ENCODE peak calls at places on chromosomes 7 and 10, in nine cellular contexts. Z, O, D, R, J, L, E, T and Y are unnamed samples.

GRCh38 chr7:8327199-8327598 is 65.2 kb upstream of the ICA1 start:
- DNase-seq in Z (no peak), O (no peak), D (no peak), R (no peak), J (no peak), L (no peak), E (no peak), T (peak), Y (no peak)

GRCh38 chr10:46175831-46176230 is 111.0 kb upstream of the ANTXRL start:
- DNase-seq in Z (no peak), O (no peak), D (no peak), R (no peak), J (no peak), L (no peak), E (no peak), T (no peak), Y (no peak)

GRCh38 chr10:22714524-22715289 is at the start of gene PIP4K2A:
- DNase-seq in Z (peak), O (peak), D (peak), R (no peak), J (peak), L (peak), E (no peak), T (peak), Y (no peak)

GRCh38 chr10:70832852-70833542 is 17.2 kb downstream of the SGPL1 start:
- DNase-seq in Z (no peak), O (no peak), D (no peak), R (no peak), J (no peak), L (no peak), E (no peak), T (no peak), Y (no peak)

GRCh38 chr7:25830986-25831558 is 320.9 kb upstream of the NFE2L3 start:
- DNase-seq in Z (no peak), O (no peak), D (no peak), R (no peak), J (no peak), L (no peak), E (no peak), T (no peak), Y (no peak)

GRCh38 chr7:142478479-142479220 is 220.8 kb upstream of the PRSS58 start:
- DNase-seq in Z (no peak), O (peak), D (peak), R (no peak), J (no peak), L (no peak), E (no peak), T (peak), Y (no peak)

GRCh38 chr7:13077466-13077865 is 390.0 kb downstream of the ARL4A start:
- DNase-seq in Z (no peak), O (no peak), D (no peak), R (no peak), J (no peak), L (no peak), E (no peak), T (no peak), Y (no peak)

GRCh38 chr7:110591341-110591740 is 499.6 kb upstream of the LRRN3 start:
- DNase-seq in Z (no peak), O (no peak), D (no peak), R (no peak), J (no peak), L (no peak), E (no peak), T (no peak), Y (no peak)

GRCh38 chr10:96402417-96403305 is 43.9 kb upstream of the OPALIN start:
- DNase-seq in Z (no peak), O (peak), D (no peak), R (no peak), J (no peak), L (no peak), E (no peak), T (no peak), Y (no peak)

GRCh38 chr10:52541082-52541481 is 227.0 kb downstream of the DKK1 start:
- DNase-seq in Z (no peak), O (no peak), D (no peak), R (no peak), J (no peak), L (no peak), E (no peak), T (peak), Y (no peak)

GRCh38 chr7:85172530-85172941 is 14.3 kb downstream of the SEMA3D start:
- DNase-seq in Z (no peak), O (no peak), D (no peak), R (no peak), J (no peak), L (no peak), E (no peak), T (no peak), Y (no peak)

GRCh38 chr10:48982584-48982983 is 42.9 kb upstream of the LRRC18 start:
- DNase-seq in Z (no peak), O (no peak), D (no peak), R (no peak), J (no peak), L (no peak), E (no peak), T (no peak), Y (no peak)

GRCh38 chr10:29356931-29357330 is 68.1 kb downstream of the LYZL1 start:
- DNase-seq in Z (no peak), O (no peak), D (no peak), R (no peak), J (no peak), L (no peak), E (no peak), T (no peak), Y (no peak)

GRCh38 chr7:42380411-42380810 is 143.4 kb upstream of the GLI3 start:
- DNase-seq in Z (no peak), O (no peak), D (no peak), R (no peak), J (no peak), L (no peak), E (no peak), T (no peak), Y (no peak)

GRCh38 chr10:78982726-78983125 is 86.0 kb upstream of the ZMIZ1 start:
- DNase-seq in Z (no peak), O (no peak), D (no peak), R (no peak), J (no peak), L (no peak), E (no peak), T (no peak), Y (no peak)

GRCh38 chr10:17023386-17024298 is 106.0 kb downstream of the CUBN start:
- DNase-seq in Z (peak), O (peak), D (peak), R (no peak), J (no peak), L (peak), E (peak), T (no peak), Y (peak)

GRCh38 chr10:12484945-12485805 is 135.8 kb downstream of the CAMK1D start:
- DNase-seq in Z (peak), O (peak), D (peak), R (no peak), J (no peak), L (no peak), E (peak), T (no peak), Y (no peak)

GRCh38 chr10:23095966-23096813 is 811 bp downstream of the MSRB2 start:
- DNase-seq in Z (no peak), O (peak), D (peak), R (no peak), J (peak), L (peak), E (no peak), T (peak), Y (no peak)

GRCh38 chr10:112202561-112203241 is 19.1 kb upstream of the GPAM start:
- DNase-seq in Z (peak), O (no peak), D (no peak), R (no peak), J (no peak), L (no peak), E (peak), T (no peak), Y (peak)

GRCh38 chr10:43255644-43256431 is 11.0 kb downstream of the RASGEF1A start:
- DNase-seq in Z (peak), O (peak), D (no peak), R (no peak), J (no peak), L (no peak), E (no peak), T (peak), Y (peak)

GRCh38 chr7:18064242-18064838 is 36.7 kb upstream of the PRPS1L1 start:
- DNase-seq in Z (no peak), O (peak), D (peak), R (peak), J (no peak), L (no peak), E (no peak), T (peak), Y (no peak)

GRCh38 chr10:88756660-88757059 is 3.2 kb upstream of the LIPN start:
- DNase-seq in Z (no peak), O (no peak), D (no peak), R (no peak), J (no peak), L (no peak), E (no peak), T (no peak), Y (no peak)

GRCh38 chr7:45347804-45348203 is 190.2 kb downstream of the RAMP3 start:
- DNase-seq in Z (no peak), O (no peak), D (no peak), R (no peak), J (no peak), L (no peak), E (no peak), T (peak), Y (no peak)

GRCh38 chr7:25069900-25070443 is 55.1 kb downstream of the CYCS start:
- DNase-seq in Z (peak), O (peak), D (peak), R (no peak), J (peak), L (peak), E (no peak), T (peak), Y (no peak)

GRCh38 chr10:76130892-76131291 is 699.5 kb downstream of the LRMDA start:
- DNase-seq in Z (no peak), O (no peak), D (no peak), R (no peak), J (no peak), L (no peak), E (no peak), T (no peak), Y (no peak)

GRCh38 chr7:99392659-99393362 is 15.6 kb downstream of the PDAP1 start:
- DNase-seq in Z (no peak), O (peak), D (peak), R (no peak), J (peak), L (peak), E (no peak), T (peak), Y (peak)

GRCh38 chr7:88127637-88128290 is 92.1 kb downstream of the SRI start:
- DNase-seq in Z (no peak), O (no peak), D (no peak), R (no peak), J (no peak), L (no peak), E (no peak), T (no peak), Y (no peak)

GRCh38 chr10:126166797-126167196 is 221.5 kb downstream of the ADAM12 start:
- DNase-seq in Z (no peak), O (no peak), D (no peak), R (no peak), J (no peak), L (no peak), E (no peak), T (no peak), Y (no peak)

GRCh38 chr10:60963441-60964256 is 19.7 kb upstream of the RHOBTB1 start:
- DNase-seq in Z (no peak), O (no peak), D (no peak), R (no peak), J (no peak), L (no peak), E (no peak), T (no peak), Y (no peak)

GRCh38 chr7:65980478-65981250 is 1.3 kb downstream of the GUSB start:
- DNase-seq in Z (peak), O (peak), D (peak), R (no peak), J (no peak), L (peak), E (peak), T (peak), Y (peak)

GRCh38 chr7:79272066-79272669 is 181.3 kb downstream of the MAGI2 start:
- DNase-seq in Z (no peak), O (peak), D (no peak), R (no peak), J (no peak), L (no peak), E (no peak), T (peak), Y (no peak)

GRCh38 chr10:31832261-31832660 is 96.4 kb downstream of the ARHGAP12 start:
- DNase-seq in Z (no peak), O (no peak), D (no peak), R (no peak), J (no peak), L (no peak), E (no peak), T (peak), Y (no peak)

GRCh38 chr10:72243822-72244437 is 27.9 kb upstream of the ASCC1 start:
- DNase-seq in Z (no peak), O (no peak), D (peak), R (no peak), J (peak), L (peak), E (no peak), T (no peak), Y (peak)

GRCh38 chr10:132395704-132396494 is 1.1 kb upstream of the PWWP2B start:
- DNase-seq in Z (no peak), O (peak), D (peak), R (no peak), J (no peak), L (peak), E (no peak), T (peak), Y (no peak)

DNA sequence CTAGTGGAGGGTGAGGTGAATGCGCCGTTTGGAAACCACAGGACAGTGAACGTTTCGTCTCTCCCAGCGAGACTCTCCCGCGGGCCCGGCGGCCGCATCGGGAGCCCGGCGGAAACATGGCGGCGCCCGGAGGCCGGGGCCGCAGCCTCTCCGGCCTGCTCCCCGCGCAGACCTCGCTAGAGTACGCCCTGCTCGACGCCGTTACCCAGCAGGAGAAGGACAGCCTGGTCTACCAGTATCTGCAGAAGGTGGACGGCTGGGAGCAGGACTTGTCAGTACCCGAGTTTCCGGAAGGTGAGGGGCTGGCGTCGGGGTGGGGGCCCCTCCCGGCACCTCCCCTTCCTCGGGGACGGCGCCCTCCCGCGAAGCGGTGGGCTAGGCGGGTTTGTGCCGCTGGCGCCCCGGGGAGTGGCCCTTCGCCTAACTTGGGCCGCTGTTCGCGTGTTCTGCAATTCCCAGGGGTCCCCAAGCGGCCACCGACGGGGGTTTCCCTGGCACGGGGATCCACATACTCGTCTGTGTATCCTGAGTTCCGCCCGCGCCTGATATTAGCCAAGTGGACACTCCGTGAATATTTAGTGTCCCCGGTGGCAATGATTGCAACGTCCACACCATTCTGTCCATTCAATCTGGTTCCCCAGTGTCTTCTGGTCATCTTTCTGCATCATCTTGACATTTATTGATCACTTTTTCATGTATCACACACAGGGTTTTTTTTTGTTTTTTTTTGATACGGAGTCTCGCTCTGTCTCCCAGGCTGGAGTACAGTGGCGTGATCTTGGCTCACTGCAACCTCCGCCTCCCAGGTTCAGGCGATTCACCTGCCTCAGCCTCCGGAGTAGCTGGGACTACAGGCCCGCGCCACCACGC is 531 bp downstream of the NHLRC2 start:
- DNase-seq in Z (peak), O (peak), D (peak), R (no peak), J (peak), L (peak), E (no peak), T (peak), Y (no peak)
- TF ChIP-seq POLR2AphosphoS5 in Z (peak), O (no peak), D (no peak), R (peak), J (no peak), L (no peak), E (peak), T (no peak), Y (no peak)

GRCh38 chr7:95605275-95605674 is 9.0 kb upstream of the PDK4 start:
- DNase-seq in Z (no peak), O (no peak), D (no peak), R (no peak), J (no peak), L (peak), E (no peak), T (no peak), Y (no peak)

GRCh38 chr7:95611224-95611623 is 14.9 kb upstream of the PDK4 start:
- DNase-seq in Z (no peak), O (no peak), D (no peak), R (no peak), J (no peak), L (no peak), E (no peak), T (no peak), Y (no peak)

GRCh38 chr7:95607477-95608010 is 11.2 kb upstream of the PDK4 start:
- DNase-seq in Z (no peak), O (no peak), D (no peak), R (no peak), J (no peak), L (peak), E (no peak), T (no peak), Y (no peak)

GRCh38 chr7:95608344-95609173 is 12.2 kb upstream of the PDK4 start:
- DNase-seq in Z (no peak), O (peak), D (peak), R (peak), J (peak), L (peak), E (peak), T (peak), Y (peak)

DNA sequence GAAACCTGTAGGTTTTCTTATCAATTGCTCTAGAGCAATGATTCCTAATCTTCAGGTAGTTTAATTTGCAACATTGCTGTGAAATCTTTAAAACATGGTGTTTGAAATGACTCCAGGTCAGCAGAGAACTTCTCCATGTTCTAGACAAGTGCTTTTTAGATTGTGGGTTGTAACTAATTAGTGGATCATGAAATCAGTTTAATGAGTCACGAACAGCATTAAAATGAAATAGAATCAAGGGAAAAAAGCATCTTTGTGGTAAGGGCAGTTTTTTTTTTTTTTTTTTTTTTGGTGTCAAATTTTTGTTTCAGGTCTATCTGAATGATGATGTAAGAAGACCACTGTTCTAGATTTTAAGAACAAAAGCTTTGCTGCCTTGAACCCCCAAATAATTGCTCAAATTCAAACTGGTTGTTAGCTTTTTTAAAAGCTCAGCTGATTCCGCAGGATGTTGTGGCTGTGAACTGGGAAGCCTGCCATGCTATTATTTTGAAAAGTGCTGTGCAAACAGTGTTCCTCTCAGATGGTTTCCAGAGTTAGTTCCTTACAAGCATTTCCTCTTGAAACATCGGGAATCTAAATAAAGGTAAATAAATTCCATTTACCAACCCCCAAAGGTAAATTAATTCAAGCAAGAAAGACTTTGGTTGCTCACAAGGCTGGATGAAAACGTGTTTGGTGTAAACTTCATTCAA is 13.1 kb upstream of the PDK4 start:
- DNase-seq in Z (no peak), O (no peak), D (peak), R (peak), J (peak), L (peak), E (no peak), T (no peak), Y (no peak)
- TF ChIP-seq POLR2AphosphoS5 in Z (no peak), O (no peak), D (no peak), R (peak), J (peak), L (peak), E (no peak), T (no peak), Y (peak)

DNA sequence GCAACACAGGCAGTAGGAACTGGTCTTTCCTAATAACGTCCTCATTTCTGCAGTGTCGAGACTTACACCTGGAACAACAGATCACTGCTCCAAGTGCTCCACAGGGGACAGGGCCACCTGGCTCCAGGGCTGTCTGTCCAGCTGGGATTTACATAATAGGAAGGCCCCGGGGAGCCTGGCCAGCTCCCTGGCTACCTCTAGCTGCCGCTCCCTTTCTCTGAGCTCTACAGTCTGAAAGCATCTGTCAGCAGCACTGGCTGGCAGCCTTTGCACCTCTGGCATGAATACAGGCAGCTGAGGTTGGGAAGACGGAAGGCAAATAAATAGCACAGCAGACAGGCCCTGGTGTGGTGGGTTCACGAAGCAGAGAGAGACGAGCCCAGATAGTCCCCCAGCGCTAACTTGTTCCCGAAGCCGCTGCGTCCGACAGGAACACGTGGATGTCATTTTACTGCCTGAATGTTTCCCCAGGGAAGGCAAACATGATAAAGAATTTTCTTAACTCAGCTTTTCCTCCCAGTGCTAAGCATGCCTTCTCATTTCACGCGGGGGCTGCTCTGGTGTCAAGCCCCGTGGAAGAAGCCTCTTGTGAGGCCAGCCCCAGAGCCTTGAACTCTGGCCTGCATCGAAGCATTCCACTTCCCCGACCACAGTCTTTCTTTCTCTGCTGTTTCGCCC is 105.4 kb downstream of the ITIH5 start:
- DNase-seq in Z (no peak), O (peak), D (peak), R (no peak), J (peak), L (peak), E (no peak), T (no peak), Y (no peak)
- TF ChIP-seq POLR2AphosphoS5 in Z (no peak), O (no peak), D (no peak), R (no peak), J (peak), L (peak), E (no peak), T (no peak), Y (peak)

DNA sequence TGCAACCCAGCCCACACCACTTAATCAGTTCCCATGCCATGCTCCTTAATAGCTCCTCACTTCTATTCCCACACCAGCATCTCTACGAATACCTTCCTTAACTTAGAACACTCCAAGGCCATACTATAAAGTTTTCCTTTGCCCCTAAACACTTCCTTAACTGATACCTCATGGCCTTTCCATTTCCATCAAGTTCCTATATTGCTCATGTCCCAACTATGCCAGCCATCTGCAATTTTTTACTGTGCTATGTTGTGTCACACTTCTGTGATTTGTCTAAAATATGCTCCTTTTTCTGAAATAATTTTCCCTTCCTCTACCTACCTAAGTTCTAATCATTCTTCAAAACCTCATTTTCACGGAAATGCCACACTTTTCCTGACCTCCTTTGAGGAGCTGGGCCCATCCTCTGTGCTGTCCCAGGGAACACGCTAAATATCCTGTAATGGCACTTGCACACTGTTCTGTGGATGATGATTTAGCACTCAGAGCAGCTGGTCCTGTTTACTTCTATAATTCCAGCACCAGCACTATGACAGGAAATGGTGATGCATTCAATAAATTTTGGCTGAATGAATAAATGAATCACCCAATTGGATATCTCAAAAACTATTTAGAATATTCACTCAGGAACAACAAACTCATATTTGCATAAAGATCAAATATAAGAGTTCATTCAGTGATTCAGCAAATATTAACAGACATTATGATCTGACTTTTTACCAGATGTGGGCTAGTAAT is 266.5 kb upstream of the HGF start:
- DNase-seq in Z (no peak), O (no peak), D (no peak), R (no peak), J (no peak), L (no peak), E (no peak), T (no peak), Y (no peak)
- TF ChIP-seq POLR2AphosphoS5 in Z (no peak), O (no peak), D (no peak), R (no peak), J (no peak), L (no peak), E (no peak), T (no peak), Y (no peak)